ENCODE peak calls at places on chromosomes 11 and 22, in ten cellular contexts. A, G, O, Z, X, I, R, M, L and J are unnamed samples.

GRCh38 chr22:48702573-48703264 is 1125.0 kb downstream of the BRD1 start:
- DNase-seq in Z (peak; percentile 22), A (no peak), I (no peak), L (no peak), X (no peak), R (no peak), G (peak; percentile 67), M (peak; percentile 69), O (no peak), J (no peak)

GRCh38 chr11:2737226-2737590 is 37.4 kb upstream of the KCNQ1OT1 start:
- DNase-seq in R (no peak), X (no peak), Z (no peak), M (no peak), O (no peak), I (no peak), A (no peak), G (no peak), L (no peak), J (no peak)

GRCh38 chr22:49439373-49439772 is 388.3 kb downstream of the BRD1 start:
- DNase-seq in G (no peak), O (no peak), I (no peak), Z (no peak), L (no peak), A (no peak), M (no peak), R (no peak), X (no peak), J (no peak)

GRCh38 chr11:96073536-96073935 is 149.6 kb upstream of the MTMR2 start:
- DNase-seq in I (no peak), O (no peak), R (no peak), Z (no peak), G (no peak), X (no peak), A (no peak), L (no peak), M (no peak), J (no peak)

GRCh38 chr11:108645956-108646355 is 18.9 kb upstream of the DDX10 start:
- DNase-seq in R (no peak), X (no peak), O (no peak), I (no peak), L (no peak), Z (no peak), M (no peak), A (no peak), G (no peak), J (no peak)

GRCh38 chr11:98107736-98108135 is 913.0 kb upstream of the CNTN5 start:
- DNase-seq in I (peak; percentile 92), G (no peak), A (no peak), Z (no peak), L (peak; percentile 2), R (no peak), M (no peak), X (no peak), O (peak; percentile 1), J (peak; percentile 52)

GRCh38 chr22:24554316-24555159 is at the start of gene GUCD1:
- DNase-seq in I (no peak), X (peak; percentile 20), L (no peak), O (peak; percentile 58), R (no peak), G (no peak), A (peak; percentile 6), Z (no peak), M (no peak), J (peak; percentile 6)

GRCh38 chr22:31377609-31378008 is 21.8 kb upstream of the DRG1 start:
- DNase-seq in O (peak; percentile 11), R (no peak), I (no peak), L (no peak), Z (no peak), G (no peak), X (no peak), M (no peak), A (no peak), J (no peak)

GRCh38 chr11:82765466-82766034 is 31.9 kb upstream of the FAM181B start:
- DNase-seq in Z (no peak), X (no peak), M (no peak), O (no peak), I (no peak), G (no peak), R (no peak), A (peak; percentile 10), L (no peak), J (no peak)

GRCh38 chr11:46370253-46370652 is 11.2 kb upstream of the MDK start:
- DNase-seq in G (no peak), M (no peak), R (no peak), A (no peak), O (no peak), L (no peak), X (no peak), Z (no peak), I (no peak), J (no peak)

GRCh38 chr11:67409261-67409666 is 5.4 kb downstream of the TBC1D10C start:
- DNase-seq in O (no peak), A (peak; percentile 71), R (no peak), Z (no peak), G (peak; percentile 95), M (no peak), X (peak; percentile 39), L (no peak), I (no peak), J (no peak)

GRCh38 chr22:30033137-30033536 is 47.1 kb upstream of the HORMAD2 start:
- DNase-seq in I (no peak), L (no peak), O (no peak), R (no peak), Z (no peak), M (no peak), X (no peak), G (no peak), A (no peak), J (no peak)

GRCh38 chr11:35847473-35847872 is 96.4 kb upstream of the LDLRAD3 start:
- DNase-seq in Z (no peak), I (no peak), A (no peak), X (no peak), L (no peak), O (no peak), M (no peak), G (no peak), R (no peak), J (no peak)

GRCh38 chr22:23218867-23219251 is 38.5 kb downstream of the BCR start:
- DNase-seq in L (peak; percentile 72), X (no peak), G (peak; percentile 93), I (peak; percentile 18), R (no peak), A (no peak), O (peak; percentile 97), Z (peak; percentile 50), M (no peak), J (peak; percentile 36)